ENCODE peak calls at places on chromosomes 12 and 14, in four cellular contexts. Q is tibial artery, O is psoas muscle, T is pancreas. P is an unnamed sample. For H3K4me1, the result is how much of the 10 kb centered on the place peaks cover.

GRCh38 chr12:117036046-117036445 is 63.2 kb downstream of the TESC start:
- DNase-seq in T (no peak), O (no peak), Q (no peak), P (no peak)

GRCh38 chr12:27595231-27595642 is 71.2 kb downstream of the PPFIBP1 start:
- DNase-seq in T (peak), O (peak), Q (peak), P (no peak)

GRCh38 chr14:67583711-67584644 is 16.1 kb downstream of the PIGH start:
- DNase-seq in T (no peak), Q (no peak), O (no peak), P (no peak)

GRCh38 chr12:21815306-21816062 is 41.0 kb upstream of the KCNJ8 start:
- DNase-seq in O (no peak), T (no peak), Q (no peak), P (no peak)

GRCh38 chr12:24561411-24561871 is 387.5 kb downstream of the BCAT1 start:
- DNase-seq in Q (no peak), O (no peak), T (peak), P (no peak)

GRCh38 chr12:32471601-32472001 is 72.2 kb downstream of the FGD4 start:
- DNase-seq in T (no peak), Q (no peak), O (no peak), P (no peak)

GRCh38 chr12:2027379-2027778 is 23.1 kb upstream of the DCP1B start:
- DNase-seq in O (no peak), T (no peak), Q (no peak), P (no peak)

GRCh38 chr12:990308-990648 is 745 bp upstream of the ERC1 start:
- DNase-seq in O (peak), T (peak), Q (peak), P (no peak)

GRCh38 chr12:48978741-48979601 is 849 bp downstream of the WNT1 start:
- DNase-seq in T (no peak), O (no peak), Q (no peak), P (no peak)

GRCh38 chr12:117007618-117008017 is 91.6 kb downstream of the TESC start:
- DNase-seq in O (no peak), T (no peak), Q (no peak), P (no peak)

GRCh38 chr14:98928418-98928817 is 343.6 kb downstream of the BCL11B start:
- DNase-seq in O (no peak), T (no peak), Q (no peak), P (no peak)

GRCh38 chr14:75258079-75258802 is 20.4 kb upstream of the FOS start:
- DNase-seq in Q (peak), T (peak), O (peak), P (no peak)

DNA sequence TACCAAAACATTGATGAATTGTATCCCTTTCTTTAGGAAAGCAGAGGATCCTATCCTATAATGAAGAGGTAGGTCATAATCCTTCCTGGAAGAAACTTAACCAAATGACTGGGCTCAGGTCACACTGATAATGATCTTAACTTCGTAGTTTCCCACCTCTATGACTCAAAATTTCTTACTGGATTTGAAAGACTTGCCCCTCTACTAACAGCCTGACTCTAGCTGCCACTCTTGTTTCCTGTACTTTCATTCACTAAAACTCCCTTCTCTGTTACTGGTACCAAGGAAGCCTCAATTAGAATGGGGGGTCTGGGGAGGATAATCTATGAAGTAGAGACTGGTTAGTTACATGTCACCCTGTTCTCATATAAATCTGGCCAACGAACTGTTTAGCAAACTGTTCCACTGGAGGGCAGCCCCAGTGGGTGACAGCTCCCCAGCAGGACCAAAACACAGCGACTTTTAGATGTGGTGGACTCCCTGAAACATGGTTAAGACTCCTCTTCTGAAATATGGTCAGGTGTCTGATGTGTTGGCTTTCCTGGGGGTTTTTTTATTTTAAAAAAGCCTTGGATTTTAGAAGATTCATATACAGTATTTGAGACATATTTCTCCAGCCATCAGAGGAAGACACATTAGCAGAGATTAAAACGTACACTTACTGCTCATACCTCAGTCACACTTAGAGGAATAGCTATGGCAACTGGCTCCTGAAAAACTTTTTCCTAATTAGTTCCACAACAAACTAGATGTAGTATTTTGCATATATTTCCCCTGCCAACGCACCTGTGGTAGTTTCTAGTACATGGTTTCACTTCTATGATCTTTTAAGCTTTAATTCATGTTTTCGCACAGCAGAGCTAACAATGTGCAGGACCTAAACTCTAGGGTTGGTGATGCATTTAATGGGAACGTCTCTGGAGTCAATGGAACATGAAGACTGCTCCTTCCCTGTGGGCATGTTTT is 72.3 kb downstream of the ACADS start:
- DNase-seq in Q (no peak), O (no peak), T (no peak), P (no peak)
- TF ChIP-seq CTCF in Q (no peak), O (no peak), T (no peak), P (no peak)

GRCh38 chr14:24674204-24674970 is 40.4 kb upstream of the GZMB start:
- DNase-seq in T (no peak), Q (no peak), O (no peak), P (no peak)
- H3K27ac ChIP-seq in T (no peak), Q (no peak), O (no peak), P (peak)

GRCh38 chr12:132428872-132429121 is 61.2 kb upstream of the FBRSL1 start:
- DNase-seq in O (no peak), T (no peak), Q (no peak), P (no peak)
- H3K4me1 ChIP-seq in O (under half), T (under half), Q (under half), P (under half)

GRCh38 chr12:67069451-67070306 is 199.5 kb upstream of the CAND1 start:
- DNase-seq in T (peak), Q (peak), O (peak), P (peak)
- TF ChIP-seq CTCF in T (no peak), Q (no peak), O (no peak), P (no peak)

GRCh38 chr12:79452906-79453305 is 237.9 kb downstream of the PAWR start:
- DNase-seq in T (no peak), O (no peak), Q (no peak), P (no peak)

GRCh38 chr12:79448816-79449215 is 241.9 kb downstream of the PAWR start:
- DNase-seq in O (no peak), Q (no peak), T (no peak), P (no peak)

GRCh38 chr12:79454338-79454777 is 236.4 kb downstream of the PAWR start:
- DNase-seq in O (no peak), Q (no peak), T (no peak), P (no peak)

GRCh38 chr12:79451988-79452387 is 238.8 kb downstream of the PAWR start:
- DNase-seq in O (peak), T (peak), Q (peak), P (no peak)

DNA sequence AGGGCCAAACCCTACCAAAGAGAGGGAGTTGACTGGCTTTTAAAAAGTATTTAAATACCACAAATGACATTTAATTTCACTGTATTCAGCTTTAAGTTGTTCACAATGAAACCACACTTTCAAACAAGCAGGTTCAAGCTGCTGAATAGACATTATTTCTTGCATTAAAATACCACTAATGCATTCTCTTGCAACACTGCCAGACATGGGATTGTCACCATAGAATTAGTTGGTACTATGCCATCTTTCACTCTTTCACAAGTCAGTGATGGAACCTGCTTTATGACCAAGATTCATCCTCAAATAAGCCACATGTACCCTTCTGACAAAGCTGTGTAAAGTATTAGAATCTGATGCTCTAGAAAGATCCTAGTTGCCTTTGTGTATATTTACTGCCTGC is 239.4 kb downstream of the PAWR start:
- DNase-seq in O (no peak), T (no peak), Q (no peak), P (no peak)
- H3K27ac ChIP-seq in O (no peak), T (no peak), Q (peak), P (no peak)

GRCh38 chr12:4272976-4273650 is 449 bp upstream of the CCND2 start:
- DNase-seq in O (no peak), T (no peak), Q (no peak), P (no peak)
- H3K4me1 ChIP-seq in O (under half), T (under half), Q (half or more), P (under half)

GRCh38 chr14:76497550-76498484 is 121.9 kb downstream of the ESRRB start:
- DNase-seq in Q (no peak), O (no peak), T (no peak), P (no peak)
- TF ChIP-seq CTCF in Q (no peak), O (no peak), T (no peak), P (no peak)

GRCh38 chr14:69574954-69575295 is 254 bp upstream of the CCDC177 start:
- DNase-seq in T (no peak), O (no peak), Q (no peak), P (no peak)
- H3K27ac ChIP-seq in T (no peak), O (no peak), Q (no peak), P (no peak)